ENCODE peak calls at places on chromosomes 2 and 18, in eight cellular contexts. One of them, this sample, is unnamed.

GRCh38 chr2:163641986-163642385 is 93.8 kb downstream of the FIGN start:
- DNase-seq in H9: no peak
- DNase-seq in SK-N-SH: no peak
- DNase-seq in GDM1: no peak
- DNase-seq in lower leg skin: no peak
- DNase-seq in NCI-H2171 treated with DMSO at 0.1 percent for 48 hours: no peak
- DNase-seq in foreskin fibroblast: peak
- DNase-seq in heart left ventricle: no peak
- DNase-seq in this sample: no peak

GRCh38 chr2:217800433-217801114 is 202.2 kb downstream of the TNS1 start:
- DNase-seq in lower leg skin: peak
- DNase-seq in GDM1: no peak
- DNase-seq in NCI-H2171 treated with DMSO at 0.1 percent for 48 hours: no peak
- DNase-seq in SK-N-SH: no peak
- DNase-seq in foreskin fibroblast: no peak
- DNase-seq in H9: peak
- DNase-seq in heart left ventricle: no peak
- DNase-seq in this sample: no peak

GRCh38 chr18:44411277-44411900 is 269.3 kb upstream of the SETBP1 start:
- DNase-seq in H9: no peak
- DNase-seq in heart left ventricle: no peak
- DNase-seq in lower leg skin: no peak
- DNase-seq in SK-N-SH: no peak
- DNase-seq in GDM1: no peak
- DNase-seq in NCI-H2171 treated with DMSO at 0.1 percent for 48 hours: no peak
- DNase-seq in foreskin fibroblast: no peak
- DNase-seq in this sample: no peak

GRCh38 chr2:160911258-160911657 is 249.0 kb upstream of the TANK start:
- DNase-seq in H9: no peak
- DNase-seq in NCI-H2171 treated with DMSO at 0.1 percent for 48 hours: no peak
- DNase-seq in foreskin fibroblast: no peak
- DNase-seq in GDM1: no peak
- DNase-seq in heart left ventricle: no peak
- DNase-seq in lower leg skin: no peak
- DNase-seq in SK-N-SH: no peak
- DNase-seq in this sample: no peak

GRCh38 chr2:200616656-200617055 is 30.8 kb downstream of the AOX1 start:
- DNase-seq in H9: no peak
- DNase-seq in SK-N-SH: no peak
- DNase-seq in NCI-H2171 treated with DMSO at 0.1 percent for 48 hours: no peak
- DNase-seq in GDM1: no peak
- DNase-seq in lower leg skin: no peak
- DNase-seq in foreskin fibroblast: no peak
- DNase-seq in heart left ventricle: no peak
- DNase-seq in this sample: no peak

GRCh38 chr2:233627331-233628025 is 8.8 kb upstream of the UGT1A10 start:
- DNase-seq in SK-N-SH: no peak
- DNase-seq in foreskin fibroblast: no peak
- DNase-seq in heart left ventricle: no peak
- DNase-seq in NCI-H2171 treated with DMSO at 0.1 percent for 48 hours: no peak
- DNase-seq in GDM1: no peak
- DNase-seq in H9: no peak
- DNase-seq in lower leg skin: no peak
- DNase-seq in this sample: no peak

GRCh38 chr2:221551864-221552263 is 20.2 kb downstream of the EPHA4 start:
- DNase-seq in GDM1: no peak
- DNase-seq in H9: no peak
- DNase-seq in lower leg skin: no peak
- DNase-seq in SK-N-SH: no peak
- DNase-seq in foreskin fibroblast: no peak
- DNase-seq in NCI-H2171 treated with DMSO at 0.1 percent for 48 hours: no peak
- DNase-seq in heart left ventricle: no peak
- DNase-seq in this sample: no peak

GRCh38 chr2:189635353-189635752 is 25.9 kb upstream of the ASNSD1 start:
- DNase-seq in lower leg skin: no peak
- DNase-seq in H9: no peak
- DNase-seq in heart left ventricle: no peak
- DNase-seq in foreskin fibroblast: no peak
- DNase-seq in SK-N-SH: no peak
- DNase-seq in GDM1: no peak
- DNase-seq in NCI-H2171 treated with DMSO at 0.1 percent for 48 hours: no peak
- DNase-seq in this sample: no peak

GRCh38 chr18:67273288-67273687 is 243.2 kb downstream of the DSEL start:
- DNase-seq in NCI-H2171 treated with DMSO at 0.1 percent for 48 hours: no peak
- DNase-seq in lower leg skin: no peak
- DNase-seq in GDM1: no peak
- DNase-seq in SK-N-SH: no peak
- DNase-seq in foreskin fibroblast: no peak
- DNase-seq in H9: no peak
- DNase-seq in heart left ventricle: no peak
- DNase-seq in this sample: no peak

This sample was measured in GF-D8.